ENCODE peak calls at places on chromosomes 16 and 17, in ten cellular contexts. O is endothelial cell, L is brain microvascular endothelial cell, D is thoracic aorta, Q is MM.1S, C is prostate gland, J is IMR-90, E is heart right ventricle, U is fibroblast of mammary gland, X is type B pancreatic cell. H is an unnamed sample.

GRCh38 chr16:66970775-66971725 is 10.0 kb downstream of the CES3 start:
- DNase-seq in O (no peak), L (peak; percentile 48), D (no peak), Q (no peak), C (no peak), J (peak; percentile 80), E (no peak), U (peak; percentile 54), X (no peak), H (peak; percentile 27)

GRCh38 chr16:27287887-27288286 is 19.3 kb upstream of the NSMCE1 start:
- DNase-seq in O (no peak), L (no peak), D (no peak), Q (no peak), C (no peak), J (no peak), E (no peak), U (no peak), X (peak; percentile 44), H (no peak)

GRCh38 chr16:75931970-75932369 is 205.7 kb upstream of the CPHXL start:
- DNase-seq in O (no peak), L (no peak), D (no peak), Q (no peak), C (no peak), J (no peak), E (no peak), U (no peak), X (no peak), H (no peak)

GRCh38 chr16:53041196-53041977 is 11.3 kb downstream of the CHD9NB start:
- DNase-seq in O (peak; percentile 16), L (no peak), D (no peak), Q (no peak), C (peak; percentile 86), J (peak; percentile 5), E (peak; percentile 86), U (peak; percentile 69), X (no peak), H (no peak)

GRCh38 chr17:74690409-74690825 is 22.3 kb downstream of the CD300LF start:
- DNase-seq in O (no peak), L (no peak), D (no peak), Q (no peak), C (no peak), J (no peak), E (no peak), U (no peak), X (no peak), H (no peak)

GRCh38 chr17:79799538-79800324 is 2.9 kb upstream of the CBX8 start:
- DNase-seq in O (no peak), L (no peak), D (no peak), Q (no peak), C (no peak), J (no peak), E (no peak), U (no peak), X (no peak), H (peak; percentile 52)

GRCh38 chr16:26301516-26301915 is 609.8 kb downstream of the HS3ST4 start:
- DNase-seq in O (no peak), L (no peak), D (no peak), Q (no peak), C (no peak), J (no peak), E (no peak), U (no peak), X (no peak), H (peak; percentile 12)

GRCh38 chr16:28166394-28167208 is 45.2 kb downstream of the XPO6 start:
- DNase-seq in O (no peak), L (no peak), D (no peak), Q (no peak), C (no peak), J (peak; percentile 81), E (no peak), U (peak; percentile 73), X (no peak), H (peak; percentile 57)

GRCh38 chr17:63435681-63436522 is 10.2 kb downstream of the CYB561 start:
- DNase-seq in O (no peak), L (no peak), D (no peak), Q (no peak), C (peak; percentile 71), J (no peak), E (no peak), U (no peak), X (no peak), H (no peak)

GRCh38 chr17:75654176-75654575 is 12.8 kb downstream of the RECQL5 start:
- DNase-seq in O (no peak), L (no peak), D (no peak), Q (no peak), C (no peak), J (no peak), E (no peak), U (peak; percentile 27), X (no peak), H (no peak)

GRCh38 chr17:41406205-41406604 is 8.8 kb upstream of the KRT31 start:
- DNase-seq in O (no peak), L (no peak), D (no peak), Q (no peak), C (no peak), J (no peak), E (no peak), U (no peak), X (no peak), H (no peak)

GRCh38 chr16:12412890-12413289 is 390.8 kb downstream of the CPPED1 start:
- DNase-seq in O (no peak), L (no peak), D (no peak), Q (no peak), C (no peak), J (no peak), E (no peak), U (no peak), X (no peak), H (no peak)

GRCh38 chr17:69447726-69448125 is 33.2 kb downstream of the MAP2K6 start:
- DNase-seq in O (no peak), L (no peak), D (no peak), Q (no peak), C (no peak), J (no peak), E (peak; percentile 24), U (no peak), X (no peak), H (no peak)

GRCh38 chr17:27947005-27947406 is 53.8 kb upstream of the LYRM9 start:
- DNase-seq in O (no peak), L (no peak), D (no peak), Q (no peak), C (no peak), J (no peak), E (no peak), U (no peak), X (no peak), H (no peak)

GRCh38 chr17:42964161-42964932 is at the start of gene AARSD1:
- DNase-seq in O (peak; percentile 81), L (peak; percentile 92), D (peak; percentile 56), Q (peak; percentile 95), C (peak; percentile 88), J (peak; percentile 95), E (peak; percentile 91), U (peak; percentile 94), X (peak; percentile 91), H (peak; percentile 95)
- TF ChIP-seq CTCF in O (no peak), L (no peak), D (no peak), Q (no peak), C (peak; percentile 28), J (no peak), E (no peak), U (no peak), X (no peak), H (no peak)

DNA sequence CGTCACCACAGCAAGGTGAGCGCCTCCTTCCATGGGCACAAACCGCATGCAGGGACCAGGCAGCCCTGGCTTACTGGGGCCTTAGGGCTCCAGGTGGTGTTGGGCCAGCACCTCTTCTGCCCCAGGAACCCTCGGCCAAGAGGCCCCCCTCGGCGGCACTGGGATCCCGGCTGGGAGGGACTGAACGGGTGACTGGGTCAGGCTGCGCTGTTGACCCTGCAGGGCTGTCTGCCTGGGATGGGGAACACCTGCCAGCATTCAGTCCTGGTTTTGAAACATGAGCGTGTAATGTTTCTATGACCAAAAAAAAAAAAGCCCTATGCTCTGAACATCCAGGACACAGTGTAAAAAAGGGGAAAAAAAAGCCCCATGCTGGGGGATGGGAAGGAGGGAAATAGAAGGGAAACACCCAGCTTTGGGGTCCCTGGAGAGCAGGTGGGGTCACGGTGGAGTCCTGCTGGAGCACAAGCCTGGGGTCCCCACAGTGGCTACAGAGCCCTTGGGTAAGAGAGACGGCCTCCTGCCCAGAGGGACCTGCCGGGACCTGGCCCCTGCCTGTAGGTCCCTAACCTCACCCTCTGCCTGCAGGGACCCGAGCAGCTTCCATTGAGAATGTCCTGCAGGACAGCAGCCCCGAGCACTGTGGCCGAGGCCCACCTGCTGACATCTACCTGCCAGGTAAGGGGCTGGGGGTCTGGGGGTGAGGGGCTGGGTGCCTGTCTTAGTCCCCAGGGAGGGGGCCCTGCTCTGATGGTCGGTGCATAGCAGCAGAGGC is 9.9 kb upstream of the NUDT16L1 start:
- DNase-seq in O (no peak), L (no peak), D (no peak), Q (no peak), C (no peak), J (no peak), E (no peak), U (no peak), X (no peak), H (no peak)
- TF ChIP-seq CTCF in O (peak; percentile 24), L (no peak), D (no peak), Q (no peak), C (no peak), J (no peak), E (no peak), U (no peak), X (no peak), H (peak; percentile 0)

GRCh38 chr17:61349350-61349749 is 50.3 kb upstream of the TBX2 start:
- DNase-seq in O (peak; percentile 25), L (no peak), D (no peak), Q (no peak), C (no peak), J (no peak), E (no peak), U (peak; percentile 44), X (no peak), H (peak; percentile 11)
- TF ChIP-seq CTCF in O (no peak), L (peak; percentile 71), D (peak; percentile 12), Q (no peak), C (no peak), J (peak; percentile 36), E (no peak), U (peak; percentile 45), X (peak; percentile 57), H (peak; percentile 28)

GRCh38 chr17:81682565-81683207 is 911 bp downstream of the ARL16 start:
- DNase-seq in O (no peak), L (peak; percentile 24), D (no peak), Q (no peak), C (no peak), J (peak; percentile 28), E (no peak), U (peak; percentile 20), X (no peak), H (no peak)

GRCh38 chr17:81684442-81684911 is 666 bp downstream of the HGS start:
- DNase-seq in O (no peak), L (peak; percentile 81), D (no peak), Q (no peak), C (no peak), J (peak; percentile 88), E (no peak), U (peak; percentile 93), X (no peak), H (peak; percentile 48)

GRCh38 chr17:81685108-81685507 is 1.3 kb downstream of the HGS start:
- DNase-seq in O (no peak), L (peak; percentile 73), D (no peak), Q (peak; percentile 21), C (no peak), J (peak; percentile 87), E (no peak), U (peak; percentile 87), X (no peak), H (peak; percentile 74)

GRCh38 chr17:81683208-81683583 is 401 bp downstream of the ARL16 start:
- DNase-seq in O (no peak), L (no peak), D (no peak), Q (no peak), C (no peak), J (peak; percentile 5), E (no peak), U (peak; percentile 14), X (no peak), H (peak; percentile 37)

GRCh38 chr17:81683584-81684441 is at the start of the genes ARL16 and HGS:
- DNase-seq in O (peak; percentile 98), L (peak; percentile 99), D (peak; percentile 93), Q (peak; percentile 99), C (peak; percentile 98), J (peak; percentile 99), E (peak; percentile 98), U (peak; percentile 99), X (peak; percentile 99), H (peak; percentile 98)
- TF ChIP-seq CTCF in O (no peak), L (no peak), D (no peak), Q (no peak), C (no peak), J (no peak), E (no peak), U (no peak), X (no peak), H (no peak)

H was measured in activated CD8-positive, alpha-beta T cell treated with anti-CD3 and anti-CD28 coated beads for 36 hours.